ENCODE peak calls at places on chromosomes 7 and 10, in five cellular contexts. J is cardiac muscle cell; E is small intestine; T is CD8-positive, alpha-beta T cell; O is coronary artery. X is an unnamed sample.

GRCh38 chr10:101902032-101902799 is 58.6 kb upstream of the KCNIP2 start:
- DNase-seq in J (no peak), E (no peak), T (no peak), O (no peak), X (no peak)

GRCh38 chr7:100745184-100745583 is 11.8 kb downstream of the ZAN start:
- DNase-seq in J (no peak), E (peak; percentile 37), T (no peak), O (no peak), X (no peak)

GRCh38 chr7:157518514-157519175 is 181.8 kb downstream of the DNAJB6 start:
- DNase-seq in J (no peak), E (no peak), T (no peak), O (peak; percentile 5), X (no peak)

GRCh38 chr10:19651549-19651948 is 164.7 kb upstream of the PLXDC2 start:
- DNase-seq in J (no peak), E (no peak), T (no peak), O (no peak), X (no peak)

GRCh38 chr7:2022021-2022409 is 210.7 kb downstream of the MAD1L1 start:
- DNase-seq in J (no peak), E (no peak), T (no peak), O (peak; percentile 57), X (no peak)

GRCh38 chr10:43402880-43403452 is 6.0 kb downstream of the HNRNPF start:
- DNase-seq in J (no peak), E (peak; percentile 72), T (no peak), O (peak; percentile 36), X (no peak)

GRCh38 chr10:6569259-6569658 is 10.8 kb downstream of the PRKCQ start:
- DNase-seq in J (no peak), E (no peak), T (no peak), O (no peak), X (no peak)

GRCh38 chr7:37408241-37408884 is 40.3 kb downstream of the ELMO1 start:
- DNase-seq in J (no peak), E (no peak), T (no peak), O (no peak), X (no peak)

GRCh38 chr10:77034795-77035194 is 602.8 kb downstream of the KCNMA1 start:
- DNase-seq in J (no peak), E (no peak), T (no peak), O (no peak), X (no peak)

GRCh38 chr7:104113788-104114187 is 94.0 kb downstream of the ORC5 start:
- DNase-seq in J (no peak), E (no peak), T (no peak), O (no peak), X (no peak)

GRCh38 chr7:44264221-44264956 is 61.0 kb downstream of the CAMK2B start:
- DNase-seq in J (no peak), E (peak; percentile 16), T (no peak), O (no peak), X (no peak)

GRCh38 chr7:158011941-158012340 is 575.7 kb downstream of the PTPRN2 start:
- DNase-seq in J (no peak), E (no peak), T (no peak), O (no peak), X (no peak)

GRCh38 chr10:100996678-100997363 is 2.8 kb upstream of the LZTS2 start:
- DNase-seq in J (peak; percentile 74), E (no peak), T (no peak), O (no peak), X (no peak)

GRCh38 chr10:71878327-71879034 is 27.4 kb upstream of the PSAP start:
- DNase-seq in J (no peak), E (no peak), T (no peak), O (no peak), X (no peak)

GRCh38 chr7:19991936-19992335 is 218.5 kb upstream of the TMEM196 start:
- DNase-seq in J (no peak), E (no peak), T (no peak), O (no peak), X (no peak)

GRCh38 chr10:44343836-44344235 is 41.1 kb downstream of the CXCL12 start:
- DNase-seq in J (no peak), E (no peak), T (no peak), O (no peak), X (no peak)

GRCh38 chr10:113169853-113170455 is 219.9 kb downstream of the TCF7L2 start:
- DNase-seq in J (no peak), E (no peak), T (no peak), O (no peak), X (no peak)

GRCh38 chr7:78022165-78022564 is 223.6 kb downstream of the PHTF2 start:
- DNase-seq in J (no peak), E (peak; percentile 35), T (no peak), O (no peak), X (no peak)

GRCh38 chr10:110378019-110378418 is 73.3 kb upstream of the SMNDC1 start:
- DNase-seq in J (no peak), E (no peak), T (no peak), O (no peak), X (no peak)

GRCh38 chr7:113060100-113060499 is 26.5 kb downstream of the GPR85 start:
- DNase-seq in J (no peak), E (no peak), T (no peak), O (no peak), X (no peak)

GRCh38 chr7:112630565-112630964 is 149.8 kb downstream of the LSMEM1 start:
- DNase-seq in J (no peak), E (no peak), T (no peak), O (no peak), X (no peak)

GRCh38 chr10:30849636-30850035 is 182.0 kb downstream of the ZNF438 start:
- DNase-seq in J (no peak), E (no peak), T (no peak), O (no peak), X (no peak)

GRCh38 chr10:33217854-33218253 is 116.6 kb downstream of the NRP1 start:
- DNase-seq in J (no peak), E (no peak), T (no peak), O (no peak), X (no peak)

GRCh38 chr10:36443233-36443632 is 682.2 kb upstream of the ANKRD30A start:
- DNase-seq in J (no peak), E (no peak), T (no peak), O (no peak), X (no peak)

GRCh38 chr10:36437367-36437766 is 688.0 kb upstream of the ANKRD30A start:
- DNase-seq in J (no peak), E (no peak), T (no peak), O (no peak), X (no peak)

GRCh38 chr10:36446873-36447272 is 678.5 kb upstream of the ANKRD30A start:
- DNase-seq in J (peak; percentile 60), E (no peak), T (no peak), O (no peak), X (no peak)

GRCh38 chr10:36440539-36440938 is 684.9 kb upstream of the ANKRD30A start:
- DNase-seq in J (no peak), E (no peak), T (no peak), O (no peak), X (no peak)

DNA sequence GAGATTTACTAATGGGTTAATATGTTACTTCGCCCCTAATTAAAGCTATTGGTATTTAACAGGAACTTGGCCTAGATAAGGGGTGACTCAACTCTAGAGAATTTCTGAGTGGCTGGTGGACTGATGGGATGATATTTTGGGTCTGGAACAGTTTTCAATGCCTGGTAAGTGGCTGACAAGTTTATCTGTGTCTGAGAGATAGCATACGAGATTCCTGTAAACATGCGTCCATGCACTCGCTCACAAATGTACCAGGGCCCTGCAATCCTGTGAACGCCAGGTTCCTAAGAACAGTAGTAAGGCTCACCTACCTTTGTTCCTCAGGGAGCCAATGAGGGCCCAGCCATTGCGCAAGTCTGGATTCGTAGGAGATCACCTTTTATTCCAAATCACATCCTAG is 683.8 kb upstream of the ANKRD30A start:
- DNase-seq in J (peak; percentile 75), E (no peak), T (no peak), O (no peak), X (no peak)
- H3K27ac ChIP-seq in J (peak overlapping the region; percentile 71), E (no peak overlapping the region), T (no peak overlapping the region), O (no peak overlapping the region), X (no peak overlapping the region)

DNA sequence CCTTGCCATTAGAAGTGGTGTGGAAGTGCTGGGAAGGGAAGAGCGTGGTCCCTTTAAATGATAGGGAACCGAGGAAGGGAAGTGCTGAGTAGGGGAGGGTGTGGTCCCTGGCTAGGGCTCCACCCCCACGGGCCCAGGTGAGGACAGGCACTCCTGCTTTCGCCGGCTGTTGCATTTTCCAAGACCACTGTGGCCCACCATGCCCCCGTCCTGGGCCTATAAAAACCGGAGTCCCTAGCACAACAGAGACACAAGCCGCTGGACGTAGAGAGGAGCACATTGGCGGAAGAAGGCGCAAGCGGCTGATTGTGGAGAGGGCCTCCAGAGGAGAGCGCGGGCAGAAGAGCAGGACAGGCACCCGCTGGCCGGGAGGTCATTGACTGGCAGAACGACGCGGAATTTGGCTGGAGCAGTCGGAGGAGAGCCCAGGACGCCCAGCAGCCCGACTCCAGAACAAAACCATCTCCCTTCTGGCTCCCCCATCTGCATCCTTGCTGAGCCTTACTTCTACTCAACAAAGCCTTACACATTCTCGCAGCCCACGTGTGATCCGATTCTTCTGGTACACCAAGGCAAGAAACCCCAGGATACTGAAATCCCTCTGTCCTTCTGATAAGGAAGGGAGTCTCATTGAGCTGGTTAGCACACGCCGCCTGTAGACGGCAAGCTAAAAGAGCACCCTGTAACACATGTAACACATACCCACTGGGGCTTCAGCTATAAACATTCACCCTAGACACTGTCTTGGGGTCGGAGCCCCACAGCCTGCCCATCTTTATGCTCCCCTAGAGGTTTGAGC is 146.2 kb upstream of the LYZL1 start:
- DNase-seq in J (peak; percentile 28), E (no peak), T (no peak), O (no peak), X (no peak)
- H3K4me3 ChIP-seq in J (peak overlapping the region; percentile 0), E (no peak overlapping the region), T (no peak overlapping the region), O (no peak overlapping the region), X (peak overlapping the region; percentile 13)

DNA sequence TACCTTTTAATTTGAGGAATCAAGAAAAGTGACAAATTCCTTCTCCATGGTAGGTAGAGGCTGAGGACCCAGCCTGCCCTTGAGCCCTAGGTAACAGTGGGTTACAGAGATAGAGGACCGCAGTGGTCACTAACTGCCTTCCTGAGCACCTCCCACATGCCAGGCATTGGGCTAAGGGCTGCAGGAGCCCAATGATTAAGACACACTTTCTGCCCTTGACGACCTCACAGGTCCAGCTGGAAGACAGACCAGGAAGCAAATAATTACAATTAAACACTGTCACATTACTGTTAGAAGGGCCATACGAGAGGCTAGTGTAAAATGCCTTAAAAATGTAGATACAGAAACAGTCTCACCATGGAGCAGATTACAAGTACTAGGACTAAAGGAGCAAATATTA is 156.8 kb upstream of the NFE2L3 start:
- DNase-seq in J (no peak), E (peak; percentile 34), T (no peak), O (no peak), X (no peak)
- H3K27ac ChIP-seq in J (no peak overlapping the region), E (no peak overlapping the region), T (no peak overlapping the region), O (no peak overlapping the region), X (no peak overlapping the region)

DNA sequence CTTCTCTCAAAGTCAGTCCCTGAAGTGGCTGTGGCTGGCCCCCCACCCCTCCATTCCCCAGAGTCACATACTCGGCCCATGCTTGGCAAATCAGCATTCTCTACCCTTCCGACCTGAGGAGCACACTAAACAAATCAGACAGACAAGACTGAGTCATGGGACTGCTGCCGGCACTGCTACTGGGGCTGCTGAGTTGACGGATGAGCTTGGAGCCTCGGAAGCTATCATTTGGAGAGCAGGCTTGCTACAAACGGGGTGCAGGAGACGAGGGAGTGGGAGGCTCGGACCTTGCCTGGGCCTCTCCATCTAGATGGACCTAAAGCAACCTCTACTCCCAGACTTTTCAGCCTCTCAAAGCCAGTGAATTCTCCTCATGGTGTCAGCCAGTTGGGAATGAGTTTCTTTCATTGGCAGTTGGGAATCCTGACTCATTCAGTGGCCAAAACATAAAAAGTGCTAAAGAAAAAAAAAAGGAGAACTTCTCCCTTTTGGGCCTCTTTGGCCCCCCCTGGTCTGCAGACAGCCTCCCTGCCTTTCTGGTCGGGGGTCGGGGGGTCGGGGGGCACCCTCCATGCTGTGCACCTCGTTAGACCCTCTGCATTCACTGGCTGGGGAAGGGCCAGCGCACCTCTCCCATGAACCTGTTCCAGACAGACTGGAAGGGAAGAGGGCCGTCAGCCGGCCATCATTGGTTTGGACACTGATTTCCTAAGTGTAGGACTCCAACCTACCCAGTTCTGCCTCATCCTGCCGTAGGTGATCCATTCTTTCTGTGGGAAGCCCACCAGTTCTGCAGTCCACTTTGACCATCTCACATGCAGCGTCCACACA is 52.3 kb upstream of the COL13A1 start:
- DNase-seq in J (no peak), E (no peak), T (no peak), O (no peak), X (no peak)
- H3K4me3 ChIP-seq in J (no peak overlapping the region), E (no peak overlapping the region), T (no peak overlapping the region), O (no peak overlapping the region), X (no peak overlapping the region)